ENCODE peak calls at places on chromosomes 5 and 9, in four cellular contexts. F is SK-N-SH, W is fibroblast of lung, C is H9. I is an unnamed sample. For H3K79me2, the result is how much of the 10 kb centered on the place peaks cover.

GRCh38 chr9:17402309-17402708 is 176.6 kb upstream of the SH3GL2 start:
- DNase-seq in C (no peak), W (peak), F (no peak), I (no peak)

GRCh38 chr5:174229640-174230350 is 184.3 kb downstream of the NSG2 start:
- DNase-seq in C (no peak), W (peak), F (no peak), I (peak)

GRCh38 chr5:94562327-94562971 is 56.0 kb downstream of the KIAA0825 start:
- DNase-seq in C (no peak), W (no peak), F (no peak), I (peak)

GRCh38 chr9:38437193-38437823 is 13.1 kb upstream of the IGFBPL1 start:
- DNase-seq in W (no peak), C (no peak), F (no peak), I (peak)

GRCh38 chr9:79026311-79026710 is 545.5 kb upstream of the TLE4 start:
- DNase-seq in C (peak), W (no peak), F (no peak), I (no peak)

GRCh38 chr9:94870793-94871558 is 144.5 kb downstream of the AOPEP start:
- DNase-seq in C (no peak), W (no peak), F (no peak), I (no peak)

GRCh38 chr5:159208508-159209437 is 580 bp downstream of the RNF145 start:
- DNase-seq in W (peak), C (peak), F (peak), I (peak)

GRCh38 chr9:78294290-78295176 is 2.4 kb upstream of the PSAT1 start:
- DNase-seq in F (no peak), C (no peak), W (no peak), I (no peak)

GRCh38 chr9:69674741-69675438 is 2.7 kb upstream of the APBA1 start:
- DNase-seq in F (no peak), W (peak), C (no peak), I (peak)

GRCh38 chr9:93686880-93687236 is 110.5 kb downstream of the PHF2 start:
- DNase-seq in C (peak), W (no peak), F (no peak), I (no peak)

GRCh38 chr9:13279284-13280162 is at the start of gene MPDZ:
- DNase-seq in C (peak), F (peak), W (peak), I (peak)

GRCh38 chr9:114321759-114322158 is 1.1 kb upstream of the ORM1 start:
- DNase-seq in F (no peak), W (no peak), C (no peak), I (no peak)

GRCh38 chr9:91843623-91844111 is 106.4 kb downstream of the ROR2 start:
- DNase-seq in W (peak), C (no peak), F (peak), I (no peak)

GRCh38 chr5:10652151-10652550 is 88.3 kb downstream of the ANKRD33B start:
- DNase-seq in F (no peak), W (peak), C (no peak), I (no peak)

GRCh38 chr9:34984049-34984448 is 5.5 kb upstream of the DNAJB5 start:
- DNase-seq in W (peak), F (no peak), C (peak), I (no peak)

GRCh38 chr5:139998837-139999236 is 44.3 kb downstream of the NRG2 start:
- DNase-seq in W (no peak), F (no peak), C (no peak), I (no peak)

GRCh38 chr9:136140966-136141365 is 22.3 kb upstream of the TMEM250 start:
- DNase-seq in C (no peak), F (no peak), W (peak), I (no peak)

GRCh38 chr9:107142896-107143603 is 140.0 kb upstream of the RAD23B start:
- DNase-seq in W (peak), F (no peak), C (no peak), I (no peak)

GRCh38 chr5:179914032-179914755 is 6.5 kb upstream of the TBC1D9B start:
- DNase-seq in C (no peak), F (no peak), W (peak), I (peak)

GRCh38 chr5:14135621-14136020 is 7.5 kb upstream of the TRIO start:
- DNase-seq in W (no peak), F (no peak), C (no peak), I (no peak)

DNA sequence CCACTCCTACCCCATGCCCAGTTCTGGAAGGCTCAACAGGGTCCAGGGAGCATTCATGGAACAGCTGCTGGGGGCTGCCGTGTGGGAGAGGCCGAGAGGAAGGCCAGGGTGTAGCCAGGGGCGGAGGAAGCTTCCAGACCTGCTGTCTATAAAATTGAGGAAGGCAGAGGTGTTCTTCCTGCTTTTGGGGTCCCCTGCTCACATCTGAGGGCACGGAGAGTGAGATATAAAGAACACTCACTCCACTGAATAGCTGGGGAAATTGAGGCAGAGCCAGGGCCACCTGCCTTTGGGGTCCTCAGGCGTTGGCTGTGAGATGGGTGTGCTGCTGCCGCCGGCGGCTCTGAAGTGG is 32.7 kb downstream of the RXRA start:
- DNase-seq in C (no peak), W (no peak), F (no peak), I (no peak)
- H3K79me2 ChIP-seq in C (under half), W (under half), F (under half), I (half or more)

DNA sequence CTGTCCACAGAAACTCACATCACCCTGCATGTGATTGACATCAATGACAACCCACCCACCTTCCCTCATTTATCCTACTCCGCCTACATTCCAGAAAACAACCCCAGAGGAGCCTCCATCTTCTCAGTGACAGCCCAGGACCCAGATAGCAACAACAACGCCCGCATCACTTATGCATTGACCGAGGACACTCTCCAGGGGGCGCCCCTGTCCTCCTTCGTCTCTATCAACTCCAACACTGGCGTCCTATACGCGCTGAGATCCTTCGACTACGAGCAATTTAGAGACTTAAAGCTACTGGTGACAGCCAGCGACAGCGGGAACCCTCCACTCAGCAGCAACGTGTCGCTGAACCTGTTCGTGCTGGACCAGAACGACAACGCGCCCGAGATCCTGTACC is 1.7 kb downstream of the PCDHGA3 start:
- DNase-seq in W (no peak), C (no peak), F (no peak), I (no peak)
- TF ChIP-seq CTCF in W (no peak), C (peak), F (no peak), I (no peak)

GRCh38 chr5:126268697-126269315 is 154.4 kb upstream of the GRAMD2B start:
- DNase-seq in C (no peak), W (no peak), F (no peak), I (no peak)
- H2AFZ ChIP-seq in C (no peak), W (no peak), F (no peak), I (no peak)

GRCh38 chr5:176481659-176482213 is 33.6 kb downstream of the FAF2 start:
- DNase-seq in C (no peak), W (no peak), F (no peak), I (peak)
- H3K79me2 ChIP-seq in C (under half), W (under half), F (half or more), I (half or more)

GRCh38 chr9:126204197-126204596 is 122.4 kb upstream of the MVB12B start:
- DNase-seq in W (no peak), C (no peak), F (no peak), I (no peak)
- TF ChIP-seq CTCF in W (no peak), C (no peak), F (no peak), I (no peak)

GRCh38 chr5:134592141-134592746 is 40.4 kb downstream of the SAR1B start:
- DNase-seq in C (peak), F (no peak), W (no peak), I (peak)

GRCh38 chr5:134590992-134591659 is 41.5 kb downstream of the SAR1B start:
- DNase-seq in W (no peak), F (no peak), C (no peak), I (no peak)

GRCh38 chr5:134594336-134594735 is 38.3 kb downstream of the SAR1B start:
- DNase-seq in C (no peak), W (no peak), F (no peak), I (no peak)

GRCh38 chr5:134594797-134595457 is 37.7 kb downstream of the SAR1B start:
- DNase-seq in C (no peak), W (no peak), F (no peak), I (no peak)

DNA sequence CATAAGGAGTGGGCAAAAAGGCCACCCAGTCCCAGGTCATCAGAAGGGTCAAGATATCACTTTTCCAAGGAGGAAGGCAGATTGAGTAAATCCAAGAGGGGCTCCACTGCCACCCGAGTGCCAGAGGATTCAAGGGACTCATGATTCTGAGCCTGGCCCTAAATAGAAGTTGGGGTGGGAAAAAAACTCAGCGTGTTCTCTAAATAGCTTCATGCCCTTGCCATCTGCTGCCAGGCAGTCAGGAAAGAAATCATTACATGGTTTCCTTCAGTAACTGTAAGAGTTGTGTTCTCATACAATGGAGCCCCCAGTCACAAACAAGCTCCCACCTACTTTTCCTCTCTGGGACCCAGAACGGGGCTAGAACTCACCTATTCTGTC is 37.2 kb downstream of the SAR1B start:
- DNase-seq in W (no peak), C (no peak), F (no peak), I (no peak)
- H2AFZ ChIP-seq in W (no peak), C (no peak), F (no peak), I (no peak)